ENCODE peak calls at places on chromosome 14, in six cellular contexts. L is mammary epithelial cell, S is pancreas, B is A673, E is ascending aorta, V is sigmoid colon. H is an unnamed sample. For H3K36me3 and H3K9me3, the result is how much of the 10 kb centered on the place peaks cover.

GRCh38 chr14:21384494-21384851 is 654 bp upstream of the SUPT16H start:
- DNase-seq in L (no peak), S (no peak), B (no peak), E (no peak), V (no peak), H (no peak)

GRCh38 chr14:73283592-73284379 is 46.5 kb downstream of the PAPLN start:
- DNase-seq in L (no peak), S (no peak), B (peak), E (no peak), V (no peak), H (no peak)

GRCh38 chr14:67389261-67389660 is 22.7 kb downstream of the PLEK2 start:
- DNase-seq in L (no peak), S (no peak), B (no peak), E (no peak), V (no peak), H (no peak)

GRCh38 chr14:75190023-75190422 is 13.6 kb upstream of the TMED10 start:
- DNase-seq in L (no peak), S (no peak), B (no peak), E (no peak), V (no peak), H (no peak)

GRCh38 chr14:99975190-99975589 is 90.0 kb upstream of the EVL start:
- DNase-seq in L (no peak), S (no peak), B (no peak), E (no peak), V (no peak), H (no peak)

GRCh38 chr14:89445252-89445973 is 28.4 kb upstream of the FOXN3 start:
- DNase-seq in L (no peak), S (no peak), B (no peak), E (no peak), V (peak), H (no peak)

GRCh38 chr14:76861574-76862255 is 35.5 kb downstream of the LRRC74A start:
- DNase-seq in L (no peak), S (no peak), B (no peak), E (no peak), V (no peak), H (no peak)

GRCh38 chr14:72686832-72687231 is 207.1 kb downstream of the DPF3 start:
- DNase-seq in L (no peak), S (no peak), B (no peak), E (no peak), V (no peak), H (no peak)

GRCh38 chr14:60250318-60251035 is 1.5 kb downstream of the PPM1A start:
- DNase-seq in L (peak), S (no peak), B (peak), E (no peak), V (no peak), H (peak)

GRCh38 chr14:41604793-41605534 is 1.7 kb upstream of the LRFN5 start:
- DNase-seq in L (no peak), S (no peak), B (peak), E (no peak), V (peak), H (peak)

GRCh38 chr14:88129306-88130056 is 124.5 kb downstream of the GPR65 start:
- DNase-seq in L (no peak), S (no peak), B (peak), E (no peak), V (no peak), H (peak)

GRCh38 chr14:49287004-49287403 is 299.2 kb downstream of the RPS29 start:
- DNase-seq in L (no peak), S (no peak), B (no peak), E (no peak), V (no peak), H (no peak)

GRCh38 chr14:39169541-39169900 is 612 bp downstream of the TRAPPC6B start:
- DNase-seq in L (peak), S (no peak), B (no peak), E (no peak), V (no peak), H (no peak)

DNA sequence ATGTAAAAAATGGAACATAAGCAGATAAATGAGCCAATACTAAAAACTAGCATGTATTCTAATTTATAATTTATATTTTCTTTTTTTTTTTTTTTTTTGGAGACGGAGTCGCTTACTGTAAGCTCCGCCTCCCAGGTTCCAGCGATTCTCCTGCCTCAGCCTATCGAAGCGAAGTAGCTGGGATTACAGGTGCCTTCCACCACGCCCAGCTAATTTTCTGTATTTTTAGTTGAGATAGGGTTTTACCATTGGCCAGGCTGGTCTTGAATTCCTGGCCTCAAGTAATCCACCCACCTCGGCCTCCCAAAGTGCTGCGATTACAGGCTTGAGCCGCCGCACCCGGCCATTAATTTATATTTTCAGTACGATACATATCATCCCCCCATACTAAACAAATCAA is 2.7 kb downstream of the MAPK1IP1L start:
- DNase-seq in L (no peak), S (no peak), B (no peak), E (no peak), V (no peak), H (no peak)
- H3K36me3 ChIP-seq in L (under half), S (under half), B (under half), E (under half), V (under half), H (half or more)

DNA sequence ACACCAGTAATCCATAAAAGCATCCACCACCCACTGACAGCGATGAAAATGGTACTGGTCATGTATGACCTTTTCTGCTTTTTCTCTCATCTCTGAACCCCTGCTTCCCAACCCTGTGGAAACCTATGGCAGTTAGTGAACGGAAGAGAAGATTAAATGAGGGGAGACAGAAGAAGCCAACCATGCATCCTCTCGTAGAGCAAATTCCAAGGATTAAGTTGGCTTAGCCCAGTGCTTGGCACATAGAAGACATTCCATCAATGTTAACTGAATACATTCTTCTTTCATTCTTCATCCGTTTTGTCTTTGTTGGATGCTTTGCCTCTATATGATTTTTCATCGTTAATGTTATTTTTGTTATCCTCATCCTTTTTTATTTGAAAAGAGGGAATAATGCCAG is 339.7 kb upstream of the FLRT2 start:
- DNase-seq in L (no peak), S (no peak), B (no peak), E (no peak), V (no peak), H (no peak)
- H3K9me3 ChIP-seq in L (under half), S (under half), B (under half), E (under half), V (under half), H (under half)

GRCh38 chr14:23093104-23093503 is 1.8 kb downstream of the ACIN1 start:
- DNase-seq in L (no peak), S (no peak), B (no peak), E (no peak), V (no peak), H (no peak)
- H3K36me3 ChIP-seq in L (under half), S (under half), B (half or more), E (under half), V (under half), H (under half)

GRCh38 chr14:105903971-105904370 is 377.6 kb downstream of the TMEM121 start:
- DNase-seq in L (no peak), S (no peak), B (no peak), E (no peak), V (no peak), H (no peak)
- H3K9me3 ChIP-seq in L (under half), S (under half), B (under half), E (under half), V (under half), H (under half)

DNA sequence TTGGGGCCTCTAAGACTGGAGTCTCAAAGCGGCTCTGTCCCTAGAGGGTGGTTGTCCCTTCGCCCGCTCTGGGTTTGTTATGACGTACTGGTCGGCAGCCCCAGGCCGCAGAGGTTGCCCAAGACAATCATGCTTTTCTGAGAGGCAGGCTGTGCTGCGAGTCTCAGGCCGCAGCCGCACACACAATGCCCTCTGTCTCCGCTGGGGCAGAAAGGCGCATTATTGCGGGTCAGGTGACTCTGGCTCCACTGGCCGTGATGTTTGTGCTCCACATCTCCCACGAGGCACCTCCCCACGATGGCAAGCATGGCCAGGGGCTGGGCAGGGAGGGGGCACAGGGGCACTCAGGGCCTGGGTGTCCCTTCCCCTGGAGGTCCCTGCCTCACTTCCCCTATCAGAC is 21.0 kb upstream of the PLEKHG3 start:
- DNase-seq in L (no peak), S (no peak), B (no peak), E (no peak), V (peak), H (no peak)
- H3K36me3 ChIP-seq in L (under half), S (under half), B (under half), E (under half), V (under half), H (under half)

GRCh38 chr14:103089386-103090335 is 4.9 kb upstream of the EXOC3L4 start:
- DNase-seq in L (no peak), S (no peak), B (no peak), E (no peak), V (no peak), H (no peak)
- H3K9me3 ChIP-seq in L (under half), S (under half), B (under half), E (under half), V (under half), H (under half)

DNA sequence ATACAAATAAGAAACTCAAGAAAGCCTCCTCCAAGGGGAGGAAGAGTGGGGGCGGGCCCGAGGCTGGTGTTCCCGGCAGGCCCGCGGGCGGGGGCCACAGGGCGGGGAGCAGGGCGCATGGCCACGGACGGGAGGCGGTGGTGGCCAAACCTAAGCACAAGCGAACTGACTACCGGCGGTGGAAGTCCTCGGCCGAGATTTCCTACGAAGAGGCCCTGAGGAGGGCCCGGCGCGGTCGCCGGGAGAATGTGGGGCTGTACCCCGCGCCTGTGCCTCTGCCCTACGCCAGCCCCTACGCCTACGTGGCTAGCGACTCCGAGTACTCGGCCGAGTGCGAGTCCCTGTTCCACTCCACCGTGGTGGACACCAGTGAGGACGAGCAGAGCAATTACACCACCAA is 8.7 kb downstream of the DACT1 start:
- DNase-seq in L (no peak), S (no peak), B (no peak), E (no peak), V (no peak), H (no peak)
- H3K36me3 ChIP-seq in L (under half), S (under half), B (under half), E (under half), V (under half), H (under half)

DNA sequence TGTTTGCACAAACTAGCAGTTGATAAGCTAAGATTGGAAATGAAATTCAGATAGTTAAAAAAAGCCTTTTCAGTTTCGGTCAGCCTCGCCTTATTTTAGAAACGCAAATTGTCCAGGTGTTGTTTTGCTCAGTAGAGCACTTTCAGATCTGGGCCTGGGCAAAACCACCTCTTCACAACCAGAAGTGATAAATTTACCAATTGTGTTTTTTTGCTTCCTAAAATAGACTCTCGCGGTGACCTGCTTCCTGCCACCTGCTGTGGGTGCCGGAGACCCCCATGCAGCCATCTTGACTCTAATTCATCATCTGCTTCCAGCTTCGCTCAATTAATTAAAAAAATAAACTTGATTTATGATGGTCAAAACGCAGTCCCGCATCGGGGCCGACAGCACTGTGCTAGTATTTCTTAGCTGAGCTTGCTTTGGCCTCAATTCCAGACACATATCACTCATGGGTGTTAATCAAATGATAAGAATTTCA is 335.6 kb downstream of the TMEM121 start:
- DNase-seq in L (no peak), S (no peak), B (no peak), E (peak), V (peak), H (no peak)
- H3K9me3 ChIP-seq in L (half or more), S (under half), B (under half), E (under half), V (under half), H (under half)

H was measured in MG63.